ENCODE peak calls at places on chromosomes 11 and 22, in six cellular contexts. U is adrenal gland; R is astrocyte of the spinal cord; K is ovary; Y is ascending aorta; X is CD8-positive, alpha-beta T cell. I is an unnamed sample.

GRCh38 chr11:68325894-68326220 is 13.5 kb downstream of the LRP5 start:
- DNase-seq in Y (no peak), K (no peak), R (no peak), X (no peak), U (no peak), I (no peak)

GRCh38 chr11:28621648-28622215 is 513.5 kb downstream of the METTL15 start:
- DNase-seq in K (peak; percentile 33), R (peak; percentile 78), U (peak; percentile 42), X (no peak), Y (no peak), I (no peak)

GRCh38 chr22:35313311-35314121 is 13.8 kb downstream of the TOM1 start:
- DNase-seq in Y (peak; percentile 35), R (peak; percentile 82), K (peak; percentile 23), X (no peak), U (peak; percentile 90), I (peak; percentile 46)

GRCh38 chr11:15157181-15157580 is 42.5 kb downstream of the INSC start:
- DNase-seq in R (peak; percentile 89), U (no peak), X (no peak), K (no peak), Y (no peak), I (no peak)

GRCh38 chr11:45809456-45810395 is 4.8 kb downstream of the SLC35C1 start:
- DNase-seq in K (no peak), X (no peak), U (no peak), R (no peak), Y (no peak), I (no peak)

GRCh38 chr22:29346659-29347058 is 31.2 kb upstream of the RASL10A start:
- DNase-seq in K (no peak), R (no peak), Y (no peak), X (no peak), U (no peak), I (no peak)

GRCh38 chr11:130979386-130979972 is 63.2 kb upstream of the SNX19 start:
- DNase-seq in K (no peak), R (peak; percentile 39), Y (no peak), U (no peak), X (no peak), I (no peak)

GRCh38 chr22:26792522-26792921 is 135.1 kb downstream of the MIAT start:
- DNase-seq in X (no peak), U (no peak), K (no peak), Y (no peak), R (no peak), I (no peak)

GRCh38 chr11:45662665-45663485 is 2.5 kb downstream of the CHST1 start:
- DNase-seq in U (peak; percentile 55), R (peak; percentile 93), Y (no peak), X (no peak), K (no peak), I (no peak)

GRCh38 chr22:22810018-22810427 is 77.6 kb upstream of the IGLL5 start:
- DNase-seq in Y (no peak), X (peak; percentile 57), U (peak; percentile 58), R (no peak), K (peak; percentile 27), I (peak; percentile 75)

GRCh38 chr11:99268895-99269294 is 248.1 kb downstream of the CNTN5 start:
- DNase-seq in X (no peak), U (no peak), K (no peak), Y (no peak), R (no peak), I (no peak)

DNA sequence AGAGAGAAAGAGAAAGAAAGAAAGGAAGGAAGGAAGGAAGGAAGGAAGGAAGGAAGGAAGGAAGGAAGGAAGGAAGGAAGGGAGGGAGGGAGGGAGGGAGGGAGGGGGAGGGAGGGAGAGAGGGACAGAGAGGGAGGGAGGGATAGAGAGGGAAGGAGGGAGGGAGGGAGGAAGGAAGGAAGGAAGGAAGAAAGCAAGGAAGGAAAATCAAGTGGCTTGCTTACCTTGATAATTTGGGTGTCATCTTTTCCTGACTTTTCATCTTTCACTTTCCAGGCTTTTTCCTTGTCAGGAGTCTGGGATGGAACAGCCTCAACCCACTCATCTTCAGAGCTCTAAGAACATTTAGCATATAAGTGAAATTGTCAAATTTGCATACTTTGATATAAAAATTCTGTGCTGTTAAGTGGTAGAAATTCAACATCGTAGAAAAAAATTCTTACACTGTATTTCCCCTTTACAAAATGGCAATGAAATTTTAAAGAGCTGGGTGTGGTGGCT is 14.9 kb downstream of the CWF19L2 start:
- DNase-seq in U (no peak), K (no peak), X (no peak), Y (no peak), R (no peak), I (no peak)
- H3K4me3 ChIP-seq in U (no peak overlapping the region), K (no peak overlapping the region), X (no peak overlapping the region), Y (no peak overlapping the region), R (no peak overlapping the region), I (no peak overlapping the region)

GRCh38 chr22:17788528-17789378 is 14.5 kb upstream of the BID start:
- DNase-seq in X (no peak), R (no peak), U (no peak), K (no peak), Y (no peak), I (no peak)
- TF ChIP-seq CTCF in X (no peak), R (peak; percentile 26), U (no peak), K (no peak), Y (no peak), I (peak; percentile 47)

GRCh38 chr11:1480191-1480554 is 6.4 kb downstream of the MOB2 start:
- DNase-seq in X (no peak), U (no peak), R (no peak), K (peak; percentile 13), Y (no peak), I (peak; percentile 0)
- H3K4me3 ChIP-seq in X (no peak overlapping the region), U (no peak overlapping the region), R (no peak overlapping the region), K (no peak overlapping the region), Y (no peak overlapping the region), I (no peak overlapping the region)

GRCh38 chr11:11152877-11153276 is 200.2 kb downstream of the CSNK2A3 start:
- DNase-seq in R (no peak), K (no peak), U (no peak), X (no peak), Y (no peak), I (no peak)
- TF ChIP-seq CTCF in R (no peak), K (no peak), U (no peak), X (no peak), Y (no peak), I (no peak)

GRCh38 chr11:118924591-118925585 is 838 bp downstream of the BCL9L start:
- DNase-seq in U (peak; percentile 66), Y (no peak), K (peak; percentile 69), R (no peak), X (no peak), I (peak; percentile 77)

GRCh38 chr11:118922745-118923627 is 2.7 kb downstream of the BCL9L start:
- DNase-seq in X (no peak), R (no peak), K (no peak), Y (no peak), U (peak; percentile 32), I (no peak)

GRCh38 chr11:118923721-118924587 is 1.8 kb downstream of the BCL9L start:
- DNase-seq in Y (no peak), X (no peak), U (no peak), R (no peak), K (peak; percentile 44), I (no peak)

GRCh38 chr11:118921121-118921928 is 4.4 kb downstream of the BCL9L start:
- DNase-seq in X (no peak), K (peak; percentile 81), U (peak; percentile 89), R (peak; percentile 70), Y (no peak), I (no peak)

DNA sequence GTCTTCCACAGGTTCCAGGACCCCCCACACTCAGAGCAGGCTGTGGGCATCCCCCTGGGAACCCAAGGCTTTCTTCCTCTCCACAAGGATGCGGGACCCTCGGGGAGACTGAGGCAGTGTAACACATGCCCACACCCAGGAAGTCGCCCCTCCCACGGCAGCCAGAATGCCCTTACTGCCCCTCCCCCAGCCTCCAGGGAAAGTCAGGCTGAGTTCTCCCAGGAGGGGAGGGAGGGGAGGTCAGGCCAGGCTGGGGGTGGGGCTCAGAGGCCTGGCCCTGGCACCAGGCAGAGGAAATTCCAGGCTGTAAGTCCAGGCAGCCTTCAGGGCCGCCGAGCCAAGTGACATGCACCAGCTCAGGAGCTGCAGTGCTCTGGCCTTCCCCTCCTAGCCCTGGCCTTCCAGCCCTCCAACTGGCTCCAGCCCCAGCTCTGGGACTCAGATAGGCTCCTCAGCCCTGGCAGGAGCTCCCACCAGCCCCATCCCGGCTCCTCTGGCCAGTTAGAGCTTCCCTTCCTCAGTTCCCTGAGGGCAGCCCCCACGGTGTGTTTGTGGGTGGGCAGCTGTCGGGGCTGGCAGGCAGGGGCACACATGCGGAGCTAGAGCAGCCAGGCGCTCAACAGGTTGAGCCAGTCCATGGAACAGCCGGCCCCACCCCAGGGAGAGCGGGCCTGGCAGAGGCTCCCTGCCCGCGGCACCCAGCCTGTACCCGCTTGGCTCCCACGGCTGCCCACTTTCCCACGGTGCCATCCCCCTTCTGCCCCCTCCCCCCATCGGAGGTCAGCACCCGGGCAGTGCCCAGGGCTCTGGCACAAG is 3.6 kb downstream of the BCL9L start:
- DNase-seq in R (no peak), Y (no peak), K (peak; percentile 82), X (no peak), U (peak; percentile 95), I (peak; percentile 76)
- H3K4me3 ChIP-seq in R (peak overlapping the region; percentile 98), Y (peak overlapping the region; percentile 88), K (peak overlapping the region; percentile 99), X (peak overlapping the region; percentile 95), U (peak overlapping the region; percentile 80), I (peak overlapping the region; percentile 92)

GRCh38 chr11:109641549-109641948 is 219.6 kb downstream of the C11orf87 start:
- DNase-seq in K (no peak), X (no peak), R (peak; percentile 49), Y (no peak), U (no peak), I (no peak)
- TF ChIP-seq CTCF in K (no peak), X (no peak), R (peak; percentile 26), Y (no peak), U (no peak), I (no peak)

GRCh38 chr22:40009231-40009769 is 14.5 kb downstream of the FAM83F start:
- DNase-seq in U (no peak), R (peak; percentile 29), Y (no peak), K (no peak), X (no peak), I (no peak)
- H3K4me3 ChIP-seq in U (no peak overlapping the region), R (no peak overlapping the region), Y (no peak overlapping the region), K (no peak overlapping the region), X (no peak overlapping the region), I (no peak overlapping the region)

GRCh38 chr11:126547691-126548090 is 192.2 kb downstream of the ST3GAL4 start:
- DNase-seq in U (no peak), R (no peak), X (no peak), K (no peak), Y (no peak), I (no peak)

GRCh38 chr11:126546694-126547093 is 191.2 kb downstream of the ST3GAL4 start:
- DNase-seq in K (no peak), Y (no peak), X (no peak), R (no peak), U (no peak), I (no peak)

GRCh38 chr11:126546191-126546590 is 190.7 kb downstream of the ST3GAL4 start:
- DNase-seq in Y (no peak), R (peak; percentile 16), K (no peak), U (no peak), X (no peak), I (no peak)

GRCh38 chr11:126548576-126549272 is 193.2 kb downstream of the ST3GAL4 start:
- DNase-seq in R (no peak), K (no peak), Y (no peak), X (no peak), U (no peak), I (no peak)

DNA sequence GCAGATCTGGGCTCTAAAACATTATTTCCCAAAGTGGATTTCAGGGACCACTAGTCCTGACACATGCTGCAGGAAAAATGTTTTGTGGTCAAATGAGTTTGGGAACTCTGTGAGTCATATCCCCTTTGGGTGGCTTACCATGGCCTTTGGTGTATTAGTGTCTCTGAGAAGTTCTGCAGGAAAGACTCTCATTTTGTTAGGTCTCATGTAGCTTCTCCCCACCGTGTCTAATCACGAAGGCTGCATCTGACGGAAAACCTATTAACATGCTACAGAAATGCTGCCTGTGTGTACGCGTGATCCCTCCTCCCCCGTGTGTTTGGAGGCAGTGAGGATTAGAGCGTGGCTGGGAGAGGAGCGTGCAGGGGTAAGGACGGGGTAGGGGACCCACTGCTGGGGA is 191.7 kb downstream of the ST3GAL4 start:
- DNase-seq in Y (no peak), U (no peak), K (no peak), X (no peak), R (peak; percentile 86), I (no peak)
- TF ChIP-seq CTCF in Y (no peak), U (no peak), K (no peak), X (no peak), R (no peak), I (no peak)